ENCODE peak calls at places on chromosomes 3 and 15, in four cellular contexts. B is Panc1, A is heart left ventricle, D is upper lobe of right lung. L is an unnamed sample.

GRCh38 chr3:126300761-126301481 is 56.3 kb downstream of the KLF15 start:
- DNase-seq in D (peak; percentile 77), B (no peak), A (peak; percentile 59), L (peak; percentile 56)

GRCh38 chr3:42340466-42340865 is 69.9 kb downstream of the LYZL4 start:
- DNase-seq in B (no peak), A (no peak), D (no peak), L (no peak)

GRCh38 chr15:78619022-78619950 is 1.5 kb downstream of the CHRNA3 start:
- DNase-seq in B (no peak), A (no peak), D (peak; percentile 42), L (no peak)

GRCh38 chr15:101068961-101069734 is 150.0 kb downstream of the LRRK1 start:
- DNase-seq in D (no peak), A (no peak), B (no peak), L (peak; percentile 51)

GRCh38 chr3:76063019-76063418 is 277.7 kb upstream of the ZNF717 start:
- DNase-seq in A (no peak), D (no peak), B (no peak), L (no peak)

GRCh38 chr3:42755681-42756578 is 17.1 kb downstream of the CCDC13 start:
- DNase-seq in D (no peak), B (no peak), A (no peak), L (no peak)

GRCh38 chr3:61414456-61414855 is 146.9 kb upstream of the PTPRG start:
- DNase-seq in B (no peak), D (no peak), A (no peak), L (no peak)

GRCh38 chr15:63088532-63089245 is 33.0 kb upstream of the LACTB start:
- DNase-seq in B (no peak), D (no peak), A (no peak), L (no peak)

GRCh38 chr3:1700650-1701049 is 398.0 kb upstream of the CNTN4 start:
- DNase-seq in A (no peak), B (no peak), D (peak; percentile 50), L (peak; percentile 59)

GRCh38 chr3:143443851-143444331 is 324.3 kb downstream of the CHST2 start:
- DNase-seq in D (no peak), A (peak; percentile 75), B (peak; percentile 69), L (no peak)

GRCh38 chr3:117786339-117786738 is 1076.8 kb downstream of the TUSC7 start:
- DNase-seq in B (no peak), A (no peak), D (no peak), L (no peak)

GRCh38 chr15:64779630-64780029 is 4.2 kb upstream of the RBPMS2 start:
- DNase-seq in B (no peak), D (no peak), A (no peak), L (no peak)

DNA sequence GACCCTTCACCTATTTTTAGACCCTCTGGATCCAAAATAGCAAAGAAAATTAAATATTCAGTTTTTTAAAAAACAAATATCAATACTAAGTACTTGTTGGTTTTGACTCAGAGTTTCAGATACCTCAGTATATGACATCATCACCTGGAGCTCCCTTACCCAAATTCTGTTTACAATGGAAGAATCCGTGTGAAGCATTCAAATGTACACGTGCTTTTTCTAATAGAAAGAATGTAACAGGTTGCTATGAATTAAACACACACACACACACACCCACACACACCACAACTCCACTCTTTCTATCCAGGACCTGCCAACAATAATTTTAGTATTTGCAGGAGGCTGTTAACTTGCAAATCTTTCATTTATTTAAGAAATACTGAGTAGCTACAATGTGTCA is 221.8 kb downstream of the THRB start:
- DNase-seq in D (no peak), B (no peak), A (no peak), L (no peak)
- H3K27ac ChIP-seq in D (no peak overlapping the region), B (no peak overlapping the region), A (no peak overlapping the region), L (no peak overlapping the region)

DNA sequence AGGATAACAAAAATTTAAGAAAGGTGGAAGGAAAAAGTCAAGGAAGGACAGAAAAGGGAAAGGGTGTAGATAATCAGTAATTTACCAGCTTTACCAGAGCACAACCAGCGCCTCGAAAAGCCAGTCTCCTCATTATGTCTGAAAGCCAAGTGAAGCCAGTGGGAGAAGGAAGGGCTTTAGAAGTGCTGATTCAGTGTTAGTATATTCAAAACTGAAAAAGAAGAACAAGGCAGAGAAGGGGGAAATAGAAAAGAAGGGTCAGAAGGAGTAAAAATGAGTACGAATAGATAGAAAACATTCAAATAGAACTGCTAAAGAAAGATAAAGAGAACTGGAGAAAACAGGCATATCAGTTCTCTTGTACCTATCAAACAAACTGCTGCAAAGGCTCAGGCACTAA is 4.1 kb downstream of the PBRM1 start:
- DNase-seq in B (no peak), A (no peak), D (no peak), L (no peak)
- H3K27ac ChIP-seq in B (peak overlapping the region; percentile 44), A (peak overlapping the region; percentile 52), D (peak overlapping the region; percentile 62), L (peak overlapping the region; percentile 76)

GRCh38 chr3:161796312-161796711 is 299.7 kb downstream of the OTOL1 start:
- DNase-seq in D (no peak), A (no peak), B (no peak), L (no peak)
- H3K27ac ChIP-seq in D (no peak overlapping the region), A (no peak overlapping the region), B (no peak overlapping the region), L (no peak overlapping the region)

GRCh38 chr3:190019840-190020239 is 100.9 kb downstream of the P3H2 start:
- DNase-seq in D (no peak), A (no peak), B (no peak), L (no peak)

GRCh38 chr3:190027116-190027515 is 93.6 kb downstream of the P3H2 start:
- DNase-seq in A (no peak), D (no peak), B (no peak), L (no peak)

GRCh38 chr3:190019020-190019419 is 101.7 kb downstream of the P3H2 start:
- DNase-seq in A (no peak), D (no peak), B (no peak), L (no peak)

GRCh38 chr3:190026154-190026553 is 94.5 kb downstream of the P3H2 start:
- DNase-seq in B (no peak), D (no peak), A (no peak), L (no peak)

DNA sequence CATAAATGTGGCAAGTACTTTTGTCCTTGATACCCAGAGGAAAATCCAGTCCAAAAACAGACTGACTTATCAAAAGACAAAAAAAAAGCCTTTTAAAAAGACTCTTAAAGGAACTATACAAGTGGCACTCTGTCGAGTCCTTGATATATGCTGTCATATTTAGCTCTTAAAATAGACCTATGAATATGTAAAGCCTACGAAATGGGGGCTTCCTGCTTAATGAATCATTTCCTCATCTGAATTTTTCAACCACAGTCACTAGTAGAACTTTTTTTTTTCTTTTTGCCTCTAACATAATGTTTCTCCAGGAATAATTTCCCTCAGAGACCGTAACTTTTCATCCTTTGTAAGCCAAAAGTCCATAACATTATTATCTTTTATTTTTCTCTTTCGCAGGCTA is 95.8 kb downstream of the P3H2 start:
- DNase-seq in D (no peak), B (no peak), A (no peak), L (no peak)
- H3K27ac ChIP-seq in D (no peak overlapping the region), B (peak overlapping the region; percentile 45), A (no peak overlapping the region), L (peak overlapping the region; percentile 69)

DNA sequence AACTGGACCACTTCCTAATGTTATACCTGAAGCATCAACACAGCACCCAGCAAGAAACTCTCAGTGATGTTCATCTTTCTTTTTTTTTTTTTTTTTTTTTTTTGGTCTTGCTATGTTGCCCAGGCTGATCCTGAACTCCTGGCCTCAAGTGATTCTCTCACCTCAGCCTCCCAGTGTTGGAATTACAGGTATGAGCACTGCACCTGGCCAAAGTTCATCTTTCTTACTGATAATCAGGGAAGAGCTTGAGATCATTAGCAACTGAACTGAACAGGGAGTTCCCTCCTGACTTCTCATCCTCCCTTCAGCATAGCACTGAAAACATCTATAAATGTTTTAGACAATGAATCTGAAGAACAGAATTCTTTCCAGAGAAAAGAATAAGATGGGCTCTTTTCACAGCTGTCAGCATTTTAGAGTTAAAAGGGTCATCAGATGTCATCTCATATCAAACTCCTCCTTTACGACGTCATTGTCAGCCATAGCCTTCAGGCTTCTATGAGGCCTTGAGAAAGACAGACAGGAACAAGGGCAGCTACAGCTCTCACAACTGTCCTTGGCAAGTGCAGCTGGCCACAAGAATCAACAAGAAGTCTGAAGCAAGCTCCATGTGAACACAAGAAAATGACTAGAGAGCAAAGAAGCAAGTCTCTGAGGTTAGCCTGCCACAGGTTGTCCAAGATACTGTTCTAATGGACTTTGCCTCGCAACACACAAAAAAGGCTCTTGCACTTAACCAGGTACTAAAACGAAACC is 33.8 kb downstream of the SCAP start:
- DNase-seq in B (no peak), D (no peak), A (no peak), L (no peak)
- H3K27ac ChIP-seq in B (no peak overlapping the region), D (peak overlapping the region; percentile 17), A (peak overlapping the region; percentile 77), L (no peak overlapping the region)